ENCODE peak calls at places on chromosomes 11 and 22, in seven cellular contexts. J, G, K, E, V, O and R are unnamed samples.

GRCh38 chr11:112637046-112637445 is 324.2 kb upstream of the NCAM1 start:
- DNase-seq in E (no peak), V (no peak), G (no peak), J (no peak), K (no peak), O (no peak), R (no peak)

GRCh38 chr11:8905528-8906165 is 5.3 kb upstream of the AKIP1 start:
- DNase-seq in O (no peak), K (no peak), G (no peak), E (no peak), J (peak; percentile 71), V (no peak), R (peak; percentile 75)

GRCh38 chr11:92865352-92865751 is 104.1 kb upstream of the MTNR1B start:
- DNase-seq in E (no peak), G (no peak), K (no peak), J (peak; percentile 17), O (no peak), V (no peak), R (no peak)

GRCh38 chr22:44365196-44365802 is 52.5 kb upstream of the SHISAL1 start:
- DNase-seq in K (no peak), O (no peak), G (no peak), J (no peak), V (no peak), E (no peak), R (no peak)

GRCh38 chr11:1455032-1455762 is 31.4 kb downstream of the MOB2 start:
- DNase-seq in J (no peak), K (no peak), O (no peak), V (no peak), E (no peak), G (no peak), R (no peak)

GRCh38 chr11:59207988-59208432 is 4.7 kb downstream of the MPEG1 start:
- DNase-seq in G (no peak), E (no peak), K (peak; percentile 13), V (peak; percentile 43), J (peak; percentile 81), O (peak; percentile 58), R (peak; percentile 44)

GRCh38 chr11:69153661-69154060 is 2.1 kb upstream of the SMIM38 start:
- DNase-seq in J (no peak), O (no peak), V (no peak), G (no peak), K (no peak), E (no peak), R (no peak)

GRCh38 chr11:82978422-82979099 is 77.0 kb downstream of the DDIAS start:
- DNase-seq in V (peak; percentile 32), O (no peak), J (peak; percentile 41), K (no peak), E (no peak), G (no peak), R (peak; percentile 59)

GRCh38 chr11:66020618-66021357 is 5.5 kb downstream of the CATSPER1 start:
- DNase-seq in E (peak; percentile 44), V (no peak), J (peak; percentile 69), O (no peak), K (no peak), G (no peak), R (peak; percentile 69)

GRCh38 chr11:75325713-75326438 is 25.6 kb downstream of the ARRB1 start:
- DNase-seq in O (no peak), E (no peak), K (no peak), J (peak; percentile 93), G (no peak), V (peak; percentile 79), R (peak; percentile 40)

GRCh38 chr22:20507253-20508066 is at the start of gene MED15:
- DNase-seq in O (peak; percentile 90), E (peak; percentile 92), J (peak; percentile 88), K (peak; percentile 78), G (peak; percentile 63), V (peak; percentile 65), R (peak; percentile 80)

GRCh38 chr11:36750349-36750748 is 152.3 kb upstream of the RAG2 start:
- DNase-seq in V (no peak), K (no peak), O (peak; percentile 10), G (no peak), J (no peak), E (no peak), R (no peak)

GRCh38 chr11:117620131-117620530 is 176.9 kb downstream of the DSCAML1 start:
- DNase-seq in E (no peak), J (no peak), G (no peak), O (no peak), K (no peak), V (no peak), R (no peak)

GRCh38 chr11:44625759-44626523 is 60.5 kb downstream of the CD82 start:
- DNase-seq in O (no peak), E (peak; percentile 27), J (no peak), V (no peak), K (no peak), G (no peak), R (no peak)

GRCh38 chr11:75891947-75892739 is 77.1 kb downstream of the UVRAG start:
- DNase-seq in G (no peak), O (no peak), V (no peak), K (no peak), J (no peak), E (no peak), R (no peak)

GRCh38 chr22:26406118-26406517 is 22.9 kb upstream of the ASPHD2 start:
- DNase-seq in E (no peak), G (no peak), O (no peak), V (peak; percentile 1), K (no peak), J (no peak), R (peak; percentile 5)

GRCh38 chr11:118909619-118910308 is 16.0 kb downstream of the BCL9L start:
- DNase-seq in V (no peak), E (no peak), O (no peak), G (no peak), J (no peak), K (no peak), R (no peak)

GRCh38 chr11:2156416-2157182 is 4.4 kb downstream of the INS start:
- DNase-seq in V (no peak), K (peak; percentile 93), G (no peak), E (peak; percentile 67), J (peak; percentile 61), O (peak; percentile 92), R (peak; percentile 11)

GRCh38 chr11:67027483-67027930 is 4.6 kb downstream of the SYT12 start:
- DNase-seq in O (no peak), V (no peak), G (no peak), J (no peak), E (no peak), K (no peak), R (no peak)

GRCh38 chr11:70207531-70208131 is 4.5 kb downstream of the FADD start:
- DNase-seq in G (no peak), J (no peak), O (no peak), K (no peak), E (no peak), V (no peak), R (no peak)

GRCh38 chr11:66950113-66950535 is 8.1 kb downstream of the PC start:
- DNase-seq in E (no peak), O (peak; percentile 31), G (no peak), J (peak; percentile 67), V (no peak), K (no peak), R (peak; percentile 59)

GRCh38 chr11:86162257-86162656 is 82.3 kb upstream of the EED start:
- DNase-seq in G (no peak), K (no peak), E (no peak), V (peak; percentile 58), O (no peak), J (peak; percentile 89), R (peak; percentile 80)

GRCh38 chr11:19359425-19360000 is 118.8 kb upstream of the E2F8 start:
- DNase-seq in G (no peak), E (no peak), O (no peak), J (peak; percentile 54), K (no peak), V (peak; percentile 20), R (peak; percentile 89)

GRCh38 chr11:106322111-106322510 is 244.6 kb downstream of the AASDHPPT start:
- DNase-seq in K (no peak), O (no peak), E (no peak), J (no peak), G (no peak), V (no peak), R (no peak)

GRCh38 chr11:81658722-81659121 is 1074.9 kb downstream of the FAM181B start:
- DNase-seq in G (no peak), E (no peak), K (no peak), O (peak; percentile 37), V (no peak), J (peak; percentile 8), R (no peak)

GRCh38 chr11:36375348-36376314 is 79.5 kb downstream of the PRR5L start:
- DNase-seq in J (no peak), O (peak; percentile 32), K (no peak), V (no peak), G (no peak), E (no peak), R (no peak)

GRCh38 chr11:130037058-130037457 is 32.6 kb upstream of the APLP2 start:
- DNase-seq in K (no peak), G (no peak), O (no peak), V (no peak), E (no peak), J (peak; percentile 78), R (peak; percentile 43)

GRCh38 chr11:74678591-74679512 is 52.4 kb downstream of the CHRDL2 start:
- DNase-seq in G (no peak), K (no peak), E (no peak), V (no peak), J (peak; percentile 70), O (no peak), R (no peak)

GRCh38 chr11:18633256-18634139 is 644 bp downstream of the SPTY2D1 start:
- DNase-seq in G (no peak), J (peak; percentile 12), K (no peak), V (no peak), E (no peak), O (no peak), R (peak; percentile 72)

GRCh38 chr11:66328036-66328306 is 8.3 kb downstream of the RIN1 start:
- DNase-seq in V (no peak), O (no peak), G (no peak), K (no peak), E (no peak), J (no peak), R (no peak)

GRCh38 chr22:36925388-36926290 is 12.2 kb downstream of the CSF2RB start:
- DNase-seq in V (no peak), E (no peak), K (no peak), O (no peak), J (peak; percentile 9), G (no peak), R (no peak)

GRCh38 chr11:116093481-116093880 is 589.3 kb upstream of the CADM1 start:
- DNase-seq in V (no peak), K (no peak), J (no peak), G (no peak), O (no peak), E (no peak), R (no peak)